ENCODE peak calls at places on chromosome 13, in nine cellular contexts. One of them, this sample, is unnamed.

GRCh38 chr13:107901996-107902562 is 313.3 kb downstream of the LIG4 start:
- DNase-seq in GM06990: no peak
- DNase-seq in astrocyte: no peak
- DNase-seq in astrocyte of the spinal cord: no peak
- DNase-seq in A549: no peak
- DNase-seq in ovary: no peak
- DNase-seq in suprapubic skin: no peak
- DNase-seq in fibroblast of the aortic adventitia: no peak
- DNase-seq in AG09309: no peak
- DNase-seq in this sample: no peak

GRCh38 chr13:50840327-50840726 is 3.2 kb downstream of the DLEU7 start:
- DNase-seq in ovary: no peak
- DNase-seq in fibroblast of the aortic adventitia: no peak
- DNase-seq in GM06990: no peak
- DNase-seq in A549: no peak
- DNase-seq in AG09309: no peak
- DNase-seq in suprapubic skin: no peak
- DNase-seq in astrocyte of the spinal cord: no peak
- DNase-seq in astrocyte: no peak
- DNase-seq in this sample: no peak

GRCh38 chr13:103040006-103040405 is 26.2 kb downstream of the SLC10A2 start:
- DNase-seq in GM06990: no peak
- DNase-seq in suprapubic skin: no peak
- DNase-seq in ovary: no peak
- DNase-seq in A549: no peak
- DNase-seq in astrocyte of the spinal cord: no peak
- DNase-seq in fibroblast of the aortic adventitia: no peak
- DNase-seq in astrocyte: no peak
- DNase-seq in AG09309: no peak
- DNase-seq in this sample: no peak

GRCh38 chr13:20136781-20137703 is 23.8 kb downstream of the GJA3 start:
- DNase-seq in astrocyte of the spinal cord: no peak
- DNase-seq in astrocyte: no peak
- DNase-seq in fibroblast of the aortic adventitia: no peak
- DNase-seq in suprapubic skin: no peak
- DNase-seq in GM06990: peak; percentile 51
- DNase-seq in ovary: no peak
- DNase-seq in AG09309: no peak
- DNase-seq in A549: peak; percentile 54
- DNase-seq in this sample: peak; percentile 19

GRCh38 chr13:63351533-63351932 is 1935.9 kb upstream of the PCDH20 start:
- DNase-seq in fibroblast of the aortic adventitia: no peak
- DNase-seq in astrocyte of the spinal cord: no peak
- DNase-seq in suprapubic skin: no peak
- DNase-seq in astrocyte: no peak
- DNase-seq in A549: no peak
- DNase-seq in ovary: no peak
- DNase-seq in AG09309: no peak
- DNase-seq in GM06990: no peak
- DNase-seq in this sample: peak; percentile 20

GRCh38 chr13:82654851-82655517 is 1227.3 kb downstream of the SLITRK1 start:
- DNase-seq in suprapubic skin: peak; percentile 86
- DNase-seq in ovary: no peak
- DNase-seq in GM06990: no peak
- DNase-seq in A549: no peak
- DNase-seq in astrocyte: peak; percentile 51
- DNase-seq in astrocyte of the spinal cord: peak; percentile 31
- DNase-seq in fibroblast of the aortic adventitia: peak; percentile 86
- DNase-seq in AG09309: peak; percentile 13
- DNase-seq in this sample: peak; percentile 89

GRCh38 chr13:97310809-97311436 is 88.8 kb downstream of the MBNL2 start:
- DNase-seq in suprapubic skin: no peak
- DNase-seq in fibroblast of the aortic adventitia: no peak
- DNase-seq in GM06990: no peak
- DNase-seq in ovary: no peak
- DNase-seq in AG09309: no peak
- DNase-seq in astrocyte: no peak
- DNase-seq in A549: no peak
- DNase-seq in astrocyte of the spinal cord: no peak
- DNase-seq in this sample: no peak

GRCh38 chr13:26075498-26075897 is 23.7 kb upstream of the SHISA2 start:
- DNase-seq in ovary: no peak
- DNase-seq in GM06990: no peak
- DNase-seq in astrocyte of the spinal cord: peak; percentile 10
- DNase-seq in suprapubic skin: no peak
- DNase-seq in AG09309: no peak
- DNase-seq in astrocyte: no peak
- DNase-seq in A549: no peak
- DNase-seq in fibroblast of the aortic adventitia: no peak
- DNase-seq in this sample: no peak

GRCh38 chr13:40993119-40993518 is 26.0 kb downstream of the ELF1 start:
- DNase-seq in ovary: no peak
- DNase-seq in fibroblast of the aortic adventitia: peak; percentile 21
- DNase-seq in suprapubic skin: no peak
- DNase-seq in GM06990: no peak
- DNase-seq in A549: no peak
- DNase-seq in astrocyte of the spinal cord: peak; percentile 33
- DNase-seq in astrocyte: peak; percentile 11
- DNase-seq in AG09309: no peak
- DNase-seq in this sample: no peak

GRCh38 chr13:109517516-109517915 is 268.9 kb downstream of the IRS2 start:
- DNase-seq in fibroblast of the aortic adventitia: no peak
- DNase-seq in ovary: no peak
- DNase-seq in A549: no peak
- DNase-seq in AG09309: no peak
- DNase-seq in astrocyte: peak; percentile 23
- DNase-seq in astrocyte of the spinal cord: peak; percentile 16
- DNase-seq in GM06990: no peak
- DNase-seq in suprapubic skin: no peak
- DNase-seq in this sample: peak; percentile 26

DNA sequence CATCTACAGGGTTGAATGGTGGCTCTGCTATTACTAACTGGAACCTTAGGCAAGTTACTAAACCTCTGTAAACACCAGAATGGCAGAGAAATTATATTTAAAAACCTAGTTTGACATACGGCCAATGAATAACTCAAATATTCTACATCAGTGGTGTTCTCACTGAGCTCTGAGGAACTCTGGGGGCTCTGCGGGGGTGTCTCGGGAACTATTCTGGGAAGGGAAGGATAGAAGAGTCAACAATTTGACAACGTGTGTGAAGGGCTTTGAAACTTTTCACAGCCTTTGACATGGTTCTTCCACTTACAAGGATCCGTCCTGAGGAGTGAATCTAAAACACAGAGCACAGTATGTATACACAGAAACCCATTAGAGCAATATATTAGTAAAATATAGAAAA is 38.7 kb downstream of the SOHLH2 start:
- DNase-seq in astrocyte: no peak
- DNase-seq in A549: no peak
- DNase-seq in ovary: no peak
- DNase-seq in suprapubic skin: no peak
- DNase-seq in AG09309: no peak
- DNase-seq in fibroblast of the aortic adventitia: no peak
- DNase-seq in GM06990: no peak
- DNase-seq in astrocyte of the spinal cord: no peak
- DNase-seq in this sample: no peak
- H3K4me3 ChIP-seq in astrocyte: no peak overlapping the region
- H3K4me3 ChIP-seq in A549: no peak overlapping the region
- H3K4me3 ChIP-seq in ovary: no peak overlapping the region
- H3K4me3 ChIP-seq in suprapubic skin: no peak overlapping the region
- H3K4me3 ChIP-seq in AG09309: no peak overlapping the region
- H3K4me3 ChIP-seq in fibroblast of the aortic adventitia: no peak overlapping the region
- H3K4me3 ChIP-seq in GM06990: no peak overlapping the region
- H3K4me3 ChIP-seq in astrocyte of the spinal cord: no peak overlapping the region
- H3K4me3 ChIP-seq in this sample: no peak overlapping the region

DNA sequence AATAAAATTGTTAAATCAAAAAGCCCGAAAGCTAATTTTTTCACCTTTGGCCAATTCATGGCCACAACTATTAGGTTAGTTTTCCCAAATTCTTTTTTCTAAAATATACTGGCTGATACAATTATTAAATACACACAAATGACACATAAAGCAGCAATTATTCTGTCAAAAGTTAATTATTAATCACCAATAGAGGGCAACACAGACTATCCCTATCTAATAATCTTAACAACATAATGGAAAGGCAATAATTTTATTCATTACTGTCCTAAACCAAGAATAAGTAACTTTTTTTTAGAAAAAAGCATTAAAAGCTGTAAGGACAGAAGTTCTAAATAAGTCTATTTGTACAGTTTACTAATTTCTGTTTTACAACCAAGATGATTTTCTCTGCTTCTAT is 51.7 kb downstream of the KATNAL1 start:
- DNase-seq in astrocyte of the spinal cord: no peak
- DNase-seq in GM06990: no peak
- DNase-seq in suprapubic skin: no peak
- DNase-seq in ovary: no peak
- DNase-seq in AG09309: no peak
- DNase-seq in astrocyte: no peak
- DNase-seq in A549: no peak
- DNase-seq in fibroblast of the aortic adventitia: peak; percentile 34
- DNase-seq in this sample: peak; percentile 25
- TF ChIP-seq CTCF in astrocyte of the spinal cord: no peak
- TF ChIP-seq CTCF in GM06990: no peak
- TF ChIP-seq CTCF in suprapubic skin: no peak
- TF ChIP-seq CTCF in ovary: no peak
- TF ChIP-seq CTCF in AG09309: no peak
- TF ChIP-seq CTCF in astrocyte: no peak
- TF ChIP-seq CTCF in A549: no peak
- TF ChIP-seq CTCF in fibroblast of the aortic adventitia: no peak
- TF ChIP-seq CTCF in this sample: peak; percentile 5

DNA sequence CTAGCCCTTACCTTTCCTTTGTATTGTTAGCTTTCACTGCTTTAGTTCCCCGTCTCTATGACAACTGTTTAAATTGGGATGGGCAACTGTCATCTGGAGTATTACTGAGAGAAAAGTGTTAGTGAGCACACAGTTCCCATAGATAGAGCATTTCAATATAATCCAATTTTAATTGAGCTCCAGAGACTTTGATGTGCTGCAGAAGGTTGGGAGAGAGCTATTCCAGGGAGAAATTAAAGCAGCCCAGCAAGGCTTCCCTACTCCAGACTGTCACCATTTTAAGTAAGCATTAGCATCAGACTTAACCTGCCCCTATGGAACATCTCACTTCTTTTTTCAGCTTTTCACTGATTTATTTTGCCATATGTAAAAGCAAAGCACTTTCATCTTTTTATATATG is 55.1 kb upstream of the MAB21L1 start:
- DNase-seq in fibroblast of the aortic adventitia: no peak
- DNase-seq in ovary: no peak
- DNase-seq in astrocyte: no peak
- DNase-seq in GM06990: no peak
- DNase-seq in astrocyte of the spinal cord: no peak
- DNase-seq in A549: no peak
- DNase-seq in suprapubic skin: no peak
- DNase-seq in AG09309: no peak
- DNase-seq in this sample: no peak
- H3K4me3 ChIP-seq in fibroblast of the aortic adventitia: no peak overlapping the region
- H3K4me3 ChIP-seq in ovary: no peak overlapping the region
- H3K4me3 ChIP-seq in astrocyte: no peak overlapping the region
- H3K4me3 ChIP-seq in GM06990: no peak overlapping the region
- H3K4me3 ChIP-seq in astrocyte of the spinal cord: no peak overlapping the region
- H3K4me3 ChIP-seq in A549: no peak overlapping the region
- H3K4me3 ChIP-seq in suprapubic skin: no peak overlapping the region
- H3K4me3 ChIP-seq in AG09309: no peak overlapping the region
- H3K4me3 ChIP-seq in this sample: no peak overlapping the region

GRCh38 chr13:37138169-37138568 is 32.7 kb upstream of the CSNK1A1L start:
- DNase-seq in astrocyte: no peak
- DNase-seq in A549: no peak
- DNase-seq in fibroblast of the aortic adventitia: no peak
- DNase-seq in GM06990: no peak
- DNase-seq in AG09309: no peak
- DNase-seq in ovary: no peak
- DNase-seq in astrocyte of the spinal cord: no peak
- DNase-seq in suprapubic skin: no peak
- DNase-seq in this sample: peak; percentile 84
- TF ChIP-seq CTCF in astrocyte: no peak
- TF ChIP-seq CTCF in A549: no peak
- TF ChIP-seq CTCF in fibroblast of the aortic adventitia: peak; percentile 22
- TF ChIP-seq CTCF in GM06990: no peak
- TF ChIP-seq CTCF in AG09309: peak; percentile 27
- TF ChIP-seq CTCF in ovary: no peak
- TF ChIP-seq CTCF in astrocyte of the spinal cord: peak; percentile 20
- TF ChIP-seq CTCF in suprapubic skin: no peak
- TF ChIP-seq CTCF in this sample: peak; percentile 56

GRCh38 chr13:38657191-38657590 is 29.7 kb upstream of the FREM2 start:
- DNase-seq in GM06990: no peak
- DNase-seq in ovary: no peak
- DNase-seq in fibroblast of the aortic adventitia: peak; percentile 22
- DNase-seq in AG09309: no peak
- DNase-seq in astrocyte of the spinal cord: peak; percentile 43
- DNase-seq in suprapubic skin: no peak
- DNase-seq in astrocyte: peak; percentile 55
- DNase-seq in A549: no peak
- DNase-seq in this sample: peak; percentile 56
- H3K4me3 ChIP-seq in GM06990: no peak overlapping the region
- H3K4me3 ChIP-seq in ovary: no peak overlapping the region
- H3K4me3 ChIP-seq in fibroblast of the aortic adventitia: no peak overlapping the region
- H3K4me3 ChIP-seq in AG09309: no peak overlapping the region
- H3K4me3 ChIP-seq in astrocyte of the spinal cord: no peak overlapping the region
- H3K4me3 ChIP-seq in suprapubic skin: no peak overlapping the region
- H3K4me3 ChIP-seq in astrocyte: no peak overlapping the region
- H3K4me3 ChIP-seq in A549: no peak overlapping the region
- H3K4me3 ChIP-seq in this sample: no peak overlapping the region

This sample was measured in fibroblast of mammary gland.